ENCODE peak calls at places on chromosomes 3 and 15, in eight cellular contexts. E is progenitor cell of endocrine pancreas, O is NB4, N is left ventricle myocardium inferior, C is HFFc6, Y is astrocyte of the spinal cord, K is A549, M is OCI-LY7. J is an unnamed sample.

GRCh38 chr3:68447885-68448284 is 484.5 kb downstream of the TAFA4 start:
- DNase-seq in N (no peak), C (no peak), K (no peak), O (no peak), E (no peak), M (no peak), Y (no peak), J (no peak)

GRCh38 chr15:52427804-52428203 is 100.9 kb downstream of the MYO5A start:
- DNase-seq in K (no peak), Y (peak), N (peak), O (peak), E (no peak), C (peak), M (no peak), J (peak)

GRCh38 chr15:39573844-39574243 is 7.0 kb upstream of the THBS1 start:
- DNase-seq in K (no peak), E (no peak), O (no peak), Y (no peak), N (no peak), M (no peak), C (peak), J (no peak)

GRCh38 chr3:105222568-105223093 is 144.1 kb upstream of the ALCAM start:
- DNase-seq in E (no peak), N (no peak), C (no peak), Y (no peak), M (no peak), K (no peak), O (no peak), J (no peak)

GRCh38 chr15:60720084-60720483 is 241.1 kb upstream of the ICE2 start:
- DNase-seq in C (no peak), E (no peak), K (no peak), N (no peak), Y (no peak), O (no peak), M (no peak), J (peak)

GRCh38 chr3:87209115-87209514 is 18.0 kb upstream of the CHMP2B start:
- DNase-seq in K (no peak), O (no peak), M (no peak), Y (no peak), C (no peak), E (no peak), N (no peak), J (no peak)

GRCh38 chr3:31253782-31254181 is 278.9 kb upstream of the STT3B start:
- DNase-seq in Y (no peak), K (no peak), E (no peak), O (peak), N (no peak), M (no peak), C (no peak), J (no peak)

GRCh38 chr3:14457999-14458398 is 55.6 kb downstream of the SLC6A6 start:
- DNase-seq in E (no peak), K (no peak), N (no peak), M (no peak), O (no peak), Y (no peak), C (no peak), J (no peak)

GRCh38 chr15:68205558-68205944 is 419 bp upstream of the CALML4 start:
- DNase-seq in M (no peak), C (no peak), O (no peak), K (no peak), E (no peak), N (no peak), Y (no peak), J (no peak)

GRCh38 chr3:44439499-44440295 is 37.8 kb downstream of the ZNF445 start:
- DNase-seq in M (peak), E (no peak), N (peak), C (no peak), O (peak), K (no peak), Y (peak), J (peak)

GRCh38 chr3:141412087-141412935 is 44.0 kb downstream of the ZBTB38 start:
- DNase-seq in Y (peak), K (peak), N (peak), C (peak), O (no peak), M (peak), E (no peak), J (peak)

GRCh38 chr15:34188711-34189110 is 21.2 kb downstream of the KATNBL1 start:
- DNase-seq in N (no peak), K (no peak), C (no peak), O (no peak), M (no peak), E (no peak), Y (no peak), J (no peak)

GRCh38 chr3:139655880-139656279 is 21.9 kb downstream of the NMNAT3 start:
- DNase-seq in K (no peak), O (no peak), M (no peak), Y (no peak), N (no peak), E (no peak), C (no peak), J (no peak)

GRCh38 chr3:143001034-143001368 is 369 bp upstream of the U2SURP start:
- DNase-seq in K (no peak), M (peak), E (no peak), N (peak), O (no peak), C (no peak), Y (no peak), J (peak)

GRCh38 chr15:45253330-45253729 is 1.3 kb downstream of the SLC28A2 start:
- DNase-seq in O (peak), N (no peak), C (no peak), Y (no peak), K (no peak), E (no peak), M (peak), J (peak)

GRCh38 chr15:36658321-36658720 is 78.9 kb downstream of the CDIN1 start:
- DNase-seq in E (no peak), Y (no peak), M (no peak), C (peak), O (no peak), K (no peak), N (no peak), J (no peak)

GRCh38 chr3:49718419-49719213 is 868 bp downstream of the AMIGO3 start:
- DNase-seq in Y (peak), C (no peak), M (no peak), E (peak), N (no peak), K (no peak), O (no peak), J (no peak)

GRCh38 chr3:148331111-148331818 is 366.4 kb upstream of the AGTR1 start:
- DNase-seq in E (no peak), K (no peak), Y (peak), M (no peak), C (no peak), N (no peak), O (no peak), J (no peak)

GRCh38 chr15:51105430-51106016 is 10.8 kb upstream of the TNFAIP8L3 start:
- DNase-seq in E (no peak), K (no peak), C (no peak), O (no peak), Y (no peak), M (no peak), N (no peak), J (no peak)

GRCh38 chr3:58463942-58464271 is 28.0 kb upstream of the KCTD6 start:
- DNase-seq in O (no peak), E (no peak), Y (no peak), N (no peak), K (no peak), C (no peak), M (no peak), J (no peak)
- TF ChIP-seq CTCF in O (no peak), E (no peak), Y (no peak), N (no peak), K (no peak), C (no peak), M (peak), J (no peak)

GRCh38 chr15:87623832-87624231 is 632.7 kb downstream of the NTRK3 start:
- DNase-seq in E (no peak), O (peak), Y (no peak), M (peak), C (no peak), N (no peak), K (no peak), J (peak)
- TF ChIP-seq CTCF in E (no peak), O (peak), Y (peak), M (peak), C (peak), N (no peak), K (peak), J (no peak)

GRCh38 chr3:122307987-122308386 is 17.1 kb upstream of the CSTA start:
- DNase-seq in M (no peak), C (no peak), K (no peak), N (no peak), Y (no peak), E (no peak), O (peak), J (no peak)

GRCh38 chr3:122306622-122306953 is 18.5 kb upstream of the CSTA start:
- DNase-seq in O (no peak), C (no peak), M (no peak), Y (no peak), E (no peak), N (no peak), K (no peak), J (no peak)

GRCh38 chr3:122307288-122307687 is 17.8 kb upstream of the CSTA start:
- DNase-seq in Y (no peak), O (no peak), E (no peak), C (no peak), N (no peak), K (no peak), M (no peak), J (no peak)

GRCh38 chr3:122310361-122310760 is 14.7 kb upstream of the CSTA start:
- DNase-seq in K (no peak), M (no peak), C (no peak), O (no peak), Y (no peak), N (no peak), E (no peak), J (no peak)

GRCh38 chr3:122305818-122306621 is 19.0 kb upstream of the CSTA start:
- DNase-seq in M (peak), Y (no peak), N (no peak), O (peak), E (no peak), K (no peak), C (no peak), J (peak)
- TF ChIP-seq CTCF in M (peak), Y (no peak), N (no peak), O (peak), E (peak), K (peak), C (peak), J (peak)

DNA sequence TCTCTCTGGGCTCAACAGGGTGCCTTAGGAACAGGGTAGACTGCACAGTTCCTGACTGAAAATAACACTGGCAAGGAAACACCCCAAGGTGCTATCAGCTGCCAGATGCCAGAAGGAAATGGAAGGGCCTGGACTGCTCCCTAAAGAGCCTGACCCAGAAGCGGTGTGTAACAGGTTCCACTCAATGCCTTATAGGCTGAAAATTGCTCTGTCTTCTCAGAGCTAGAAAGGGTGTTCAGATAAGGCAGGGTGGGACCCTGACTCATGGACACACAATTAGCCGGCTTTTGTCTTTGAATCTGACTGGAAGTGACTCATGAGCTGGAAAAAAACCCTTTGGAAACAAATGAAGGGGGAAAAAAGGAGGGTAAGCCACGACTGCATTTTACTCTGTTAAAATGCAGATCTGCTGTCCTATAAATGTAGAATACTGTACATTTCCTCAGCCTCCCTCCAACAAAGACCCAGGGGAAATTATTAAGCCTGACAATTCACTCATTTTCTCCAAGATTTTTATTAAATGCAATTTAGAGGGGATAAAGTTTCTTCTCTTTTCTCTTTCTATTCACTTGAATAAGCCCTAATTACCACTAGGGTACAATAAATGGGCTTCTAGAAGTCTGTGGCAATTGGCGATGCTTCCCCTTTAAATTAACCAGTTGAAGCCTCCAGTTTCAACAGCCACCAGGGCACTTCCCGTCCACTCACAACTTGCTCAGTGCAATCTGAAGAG is 160.2 kb upstream of the TBL1XR1 start:
- DNase-seq in O (peak), N (no peak), C (peak), M (peak), K (peak), Y (peak), E (no peak), J (peak)
- TF ChIP-seq CTCF in O (no peak), N (no peak), C (peak), M (peak), K (no peak), Y (peak), E (no peak), J (no peak)

DNA sequence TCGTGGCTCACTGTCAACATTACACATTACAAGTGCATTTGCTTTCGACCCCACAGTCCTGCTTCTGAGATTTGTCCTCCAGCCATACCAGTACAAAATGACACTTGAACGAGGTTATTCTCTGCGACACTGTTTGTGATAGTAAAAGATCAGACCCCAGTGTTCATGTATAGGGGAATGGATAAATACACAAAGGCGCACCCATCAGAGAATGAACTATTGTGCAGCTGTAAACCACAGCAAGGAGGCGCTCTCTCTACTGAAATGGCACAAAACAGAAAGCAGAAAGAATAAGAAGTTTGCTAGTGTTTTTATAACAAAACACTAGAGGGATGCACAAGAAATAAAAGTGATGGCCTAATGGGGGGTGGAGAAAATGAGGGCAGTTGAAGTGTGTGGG is 4.9 kb upstream of the CHSY1 start:
- DNase-seq in E (no peak), K (no peak), Y (no peak), M (peak), C (no peak), N (no peak), O (peak), J (no peak)
- TF ChIP-seq CTCF in E (peak), K (no peak), Y (peak), M (peak), C (peak), N (no peak), O (peak), J (peak)

GRCh38 chr3:152235709-152236298 is 32.9 kb upstream of the MBNL1 start:
- DNase-seq in E (no peak), N (no peak), O (peak), K (peak), C (peak), Y (peak), M (no peak), J (no peak)
- TF ChIP-seq CTCF in E (no peak), N (no peak), O (no peak), K (no peak), C (no peak), Y (no peak), M (no peak), J (no peak)

GRCh38 chr3:157347577-157348303 is 88.9 kb upstream of the PTX3 start:
- DNase-seq in C (no peak), M (no peak), Y (no peak), N (no peak), E (no peak), K (no peak), O (no peak), J (no peak)
- TF ChIP-seq CTCF in C (peak), M (peak), Y (peak), N (no peak), E (peak), K (no peak), O (peak), J (peak)

DNA sequence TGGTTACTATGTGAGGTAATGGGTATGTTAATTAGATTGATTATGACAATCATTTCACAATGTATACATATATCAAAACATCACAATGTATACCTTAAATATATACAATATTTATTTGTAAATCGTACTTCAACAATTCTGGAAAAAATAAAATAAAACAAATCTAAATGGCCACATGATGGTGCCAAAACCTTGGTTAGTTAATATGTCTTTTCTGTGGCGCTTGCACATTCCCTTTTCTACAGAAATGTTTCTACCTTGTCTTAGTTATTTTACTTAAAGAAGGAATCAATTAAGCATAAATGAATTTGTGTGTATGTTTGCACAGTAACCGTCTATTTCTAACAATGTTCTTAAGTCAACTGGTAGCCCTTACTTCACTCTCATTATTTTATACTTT is 53.4 kb downstream of the OXSM start:
- DNase-seq in C (no peak), K (no peak), M (peak), E (no peak), N (no peak), Y (no peak), O (no peak), J (no peak)
- TF ChIP-seq CTCF in C (peak), K (peak), M (peak), E (peak), N (peak), Y (no peak), O (no peak), J (no peak)

GRCh38 chr3:56467801-56468183 is 475 bp downstream of the ERC2 start:
- DNase-seq in O (no peak), C (no peak), K (no peak), Y (no peak), E (peak), N (no peak), M (no peak), J (no peak)

GRCh38 chr3:56469141-56469540 is 874 bp upstream of the ERC2 start:
- DNase-seq in Y (peak), O (no peak), C (no peak), E (no peak), M (no peak), K (no peak), N (no peak), J (no peak)

GRCh38 chr3:56471771-56472170 is 3.5 kb upstream of the ERC2 start:
- DNase-seq in O (no peak), C (no peak), N (no peak), E (no peak), Y (no peak), M (no peak), K (no peak), J (no peak)

GRCh38 chr3:56467108-56467507 is 1.2 kb downstream of the ERC2 start:
- DNase-seq in E (peak), N (peak), K (peak), O (no peak), M (no peak), Y (peak), C (no peak), J (peak)

DNA sequence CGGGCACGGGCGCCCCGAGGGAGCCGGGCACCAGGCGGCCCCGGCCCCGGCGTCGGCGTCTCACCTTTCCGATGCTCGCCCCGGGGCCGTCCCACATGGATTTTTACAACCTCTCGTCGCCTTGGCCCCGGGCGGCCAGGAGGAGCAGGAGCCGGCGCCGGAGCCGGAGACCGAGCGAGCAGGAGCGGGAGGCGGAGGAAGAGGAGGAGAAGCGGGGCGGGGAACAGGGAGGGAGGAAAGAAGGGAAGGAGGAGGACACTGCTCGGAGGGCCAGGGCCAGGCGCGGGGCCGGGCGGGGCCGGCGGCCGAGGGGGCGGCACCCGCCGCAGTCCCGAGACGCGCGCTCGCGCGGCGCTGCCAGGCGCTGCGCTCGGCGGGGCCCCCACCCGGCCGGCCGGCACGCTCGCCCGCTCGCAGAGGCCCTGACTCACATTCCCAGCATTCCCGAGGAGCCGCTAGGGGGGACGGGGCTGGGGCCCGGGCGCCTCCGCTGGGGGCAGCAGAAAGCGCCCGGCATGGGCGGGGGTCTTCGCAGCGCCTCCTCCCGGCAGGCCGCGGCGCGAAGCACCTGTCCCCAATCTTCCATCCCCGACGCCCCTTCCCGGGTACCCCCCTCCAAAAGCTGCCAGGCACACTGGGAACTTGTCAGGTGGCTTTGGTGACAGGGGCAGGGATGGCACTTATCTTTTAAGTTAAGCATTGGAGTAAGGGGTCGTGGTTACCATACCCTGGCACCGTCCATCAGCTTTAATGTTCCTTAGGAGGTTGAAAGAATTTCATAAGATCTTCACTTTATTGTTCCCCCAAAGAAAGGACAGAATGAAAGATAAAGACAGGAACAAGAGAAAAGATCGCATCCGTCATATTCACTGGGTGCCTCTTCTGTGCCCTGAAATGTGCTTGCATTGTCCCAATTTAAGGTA is at the start of gene ERC2:
- DNase-seq in O (no peak), E (peak), K (peak), M (no peak), N (peak), C (no peak), Y (peak), J (no peak)
- TF ChIP-seq CTCF in O (no peak), E (peak), K (peak), M (no peak), N (peak), C (no peak), Y (peak), J (no peak)

GRCh38 chr3:127005864-127006500 is 23.1 kb downstream of the PLXNA1 start:
- DNase-seq in K (no peak), E (no peak), Y (peak), C (no peak), O (no peak), M (no peak), N (no peak), J (no peak)

GRCh38 chr3:127003601-127004280 is 20.8 kb downstream of the PLXNA1 start:
- DNase-seq in Y (no peak), E (no peak), N (no peak), C (no peak), O (no peak), M (no peak), K (no peak), J (no peak)

GRCh38 chr3:127006781-127007436 is 24.0 kb downstream of the PLXNA1 start:
- DNase-seq in N (no peak), K (no peak), Y (no peak), C (no peak), E (no peak), O (no peak), M (no peak), J (no peak)

GRCh38 chr3:127003175-127003555 is 20.2 kb downstream of the PLXNA1 start:
- DNase-seq in C (no peak), Y (no peak), O (no peak), K (no peak), N (no peak), E (no peak), M (no peak), J (no peak)

GRCh38 chr3:127004641-127005397 is 21.9 kb downstream of the PLXNA1 start:
- DNase-seq in Y (no peak), N (no peak), E (no peak), K (no peak), O (no peak), C (no peak), M (no peak), J (no peak)
- TF ChIP-seq CTCF in Y (no peak), N (no peak), E (no peak), K (no peak), O (no peak), C (no peak), M (no peak), J (no peak)

J was measured in GM12865.